ENCODE peak calls at places on chromosome 1, in six cellular contexts. U is GM04504; R is NCI-H2081; F is stimulated activated CD4-positive, alpha-beta T cell treated with anti-CD3 and anti-CD28 coated beads, TNF-alpha, amount 100 ng/mL, for 4 hours; G is MV-4-11; M is HFF-Myc. A is an unnamed sample.

GRCh38 chr1:234408757-234409156 is 35.5 kb downstream of the COA6 start:
- DNase-seq in U (no peak), R (no peak), F (peak; percentile 67), G (no peak), M (no peak), A (no peak)

GRCh38 chr1:65992160-65993046 is 199.7 kb downstream of the PDE4B start:
- DNase-seq in U (no peak), R (no peak), F (no peak), G (no peak), M (no peak), A (no peak)

GRCh38 chr1:229273507-229274232 is 2.8 kb downstream of the RAB4A start:
- DNase-seq in U (no peak), R (no peak), F (no peak), G (peak; percentile 16), M (no peak), A (no peak)

GRCh38 chr1:160774886-160775719 is 20.9 kb upstream of the LY9 start:
- DNase-seq in U (no peak), R (no peak), F (no peak), G (no peak), M (no peak), A (no peak)

GRCh38 chr1:150243003-150243402 is 7.1 kb upstream of the ANP32E start:
- DNase-seq in U (no peak), R (no peak), F (no peak), G (no peak), M (no peak), A (no peak)

GRCh38 chr1:192809286-192810252 is 730 bp downstream of the RGS2 start:
- DNase-seq in U (no peak), R (peak; percentile 72), F (peak; percentile 9), G (peak; percentile 33), M (no peak), A (no peak)

GRCh38 chr1:25467193-25467592 is 36.5 kb downstream of the MACO1 start:
- DNase-seq in U (no peak), R (no peak), F (no peak), G (peak; percentile 33), M (no peak), A (no peak)

GRCh38 chr1:207869859-207870258 is 41.1 kb downstream of the CD34 start:
- DNase-seq in U (no peak), R (no peak), F (no peak), G (no peak), M (no peak), A (no peak)

GRCh38 chr1:32426489-32427255 is 32.4 kb upstream of the BSDC1 start:
- DNase-seq in U (no peak), R (no peak), F (no peak), G (no peak), M (no peak), A (no peak)

GRCh38 chr1:188904201-188904600 is 1573.5 kb downstream of the BRINP3 start:
- DNase-seq in U (no peak), R (no peak), F (no peak), G (no peak), M (no peak), A (no peak)

GRCh38 chr1:46526689-46527291 is 24.7 kb downstream of the KNCN start:
- DNase-seq in U (no peak), R (no peak), F (no peak), G (no peak), M (no peak), A (no peak)

GRCh38 chr1:116024629-116025028 is 48.3 kb downstream of the SLC22A15 start:
- DNase-seq in U (no peak), R (no peak), F (no peak), G (peak; percentile 69), M (no peak), A (no peak)

GRCh38 chr1:145711213-145711651 is 4.1 kb upstream of the PDZK1 start:
- DNase-seq in U (no peak), R (no peak), F (no peak), G (no peak), M (no peak), A (no peak)

GRCh38 chr1:15680614-15681345 is 3.3 kb upstream of the PLEKHM2 start:
- DNase-seq in U (peak; percentile 91), R (no peak), F (no peak), G (peak; percentile 82), M (no peak), A (no peak)

GRCh38 chr1:24980836-24981631 is 51.0 kb upstream of the RUNX3 start:
- DNase-seq in U (no peak), R (no peak), F (no peak), G (no peak), M (no peak), A (no peak)

GRCh38 chr1:113534875-113535274 is 144.6 kb downstream of the MAGI3 start:
- DNase-seq in U (no peak), R (no peak), F (no peak), G (no peak), M (no peak), A (no peak)

GRCh38 chr1:8013399-8013798 is 12.7 kb downstream of the ERRFI1 start:
- DNase-seq in U (no peak), R (no peak), F (no peak), G (no peak), M (no peak), A (no peak)

GRCh38 chr1:160777486-160778089 is 18.4 kb upstream of the LY9 start:
- DNase-seq in U (no peak), R (peak; percentile 17), F (no peak), G (no peak), M (no peak), A (no peak)

GRCh38 chr1:53945433-53946251 is at the start of gene IFT25:
- DNase-seq in U (peak; percentile 94), R (peak; percentile 88), F (peak; percentile 98), G (peak; percentile 87), M (peak; percentile 73), A (peak; percentile 71)

GRCh38 chr1:98468111-98468717 is 193.3 kb upstream of the SNX7 start:
- DNase-seq in U (peak; percentile 19), R (peak; percentile 44), F (no peak), G (peak; percentile 31), M (peak; percentile 43), A (peak; percentile 47)

GRCh38 chr1:246769306-246769705 is 45.1 kb downstream of the SCCPDH start:
- DNase-seq in U (peak; percentile 96), R (no peak), F (no peak), G (no peak), M (peak; percentile 52), A (no peak)

GRCh38 chr1:44788120-44788860 is at the start of gene BEST4:
- DNase-seq in U (no peak), R (no peak), F (no peak), G (no peak), M (no peak), A (no peak)

GRCh38 chr1:206526064-206526911 is 19.0 kb downstream of the RASSF5 start:
- DNase-seq in U (no peak), R (no peak), F (no peak), G (no peak), M (no peak), A (no peak)

GRCh38 chr1:76154213-76154956 is 79.8 kb downstream of the ST6GALNAC3 start:
- DNase-seq in U (peak; percentile 42), R (peak; percentile 62), F (peak; percentile 68), G (peak; percentile 78), M (peak; percentile 22), A (peak; percentile 61)

GRCh38 chr1:205300149-205300548 is 21.4 kb downstream of the NUAK2 start:
- DNase-seq in U (no peak), R (no peak), F (no peak), G (no peak), M (no peak), A (no peak)

GRCh38 chr1:18927654-18928272 is 25.4 kb upstream of the ALDH4A1 start:
- DNase-seq in U (no peak), R (no peak), F (no peak), G (peak; percentile 66), M (no peak), A (no peak)

GRCh38 chr1:50959303-50959912 is 659 bp downstream of the FAF1 start:
- DNase-seq in U (no peak), R (peak; percentile 74), F (no peak), G (peak; percentile 11), M (no peak), A (no peak)

GRCh38 chr1:28553229-28553930 is 495 bp downstream of the TRNAU1AP start:
- DNase-seq in U (peak; percentile 20), R (peak; percentile 47), F (no peak), G (peak; percentile 42), M (no peak), A (no peak)

GRCh38 chr1:84504580-84505021 is 1.6 kb upstream of the SPATA1 start:
- DNase-seq in U (peak; percentile 27), R (no peak), F (no peak), G (peak; percentile 30), M (no peak), A (no peak)

GRCh38 chr1:15245593-15246325 is 1.3 kb upstream of the FHAD1 start:
- DNase-seq in U (peak; percentile 54), R (no peak), F (no peak), G (peak; percentile 69), M (no peak), A (no peak)

GRCh38 chr1:117210831-117211261 is at the start of gene VTCN1:
- DNase-seq in U (no peak), R (no peak), F (no peak), G (no peak), M (no peak), A (no peak)

GRCh38 chr1:211515090-211516023 is 23.4 kb upstream of the RD3 start:
- DNase-seq in U (peak; percentile 33), R (peak; percentile 70), F (peak; percentile 63), G (peak; percentile 75), M (no peak), A (peak; percentile 21)

GRCh38 chr1:205536759-205537361 is 32.4 kb downstream of the CDK18 start:
- DNase-seq in U (no peak), R (no peak), F (no peak), G (peak; percentile 20), M (no peak), A (no peak)

GRCh38 chr1:37515185-37516034 is 844 bp upstream of the MEAF6 start:
- DNase-seq in U (no peak), R (peak; percentile 40), F (no peak), G (no peak), M (no peak), A (no peak)

GRCh38 chr1:45620588-45621500 is 3.0 kb downstream of the CCDC17 start:
- DNase-seq in U (no peak), R (no peak), F (no peak), G (no peak), M (no peak), A (no peak)